ENCODE peak calls at places on chromosomes 4 and X, in eight cellular contexts. One of them, this sample, is unnamed.

GRCh38 chr4:114827651-114828050 is 229.0 kb downstream of the UGT8 start:
- DNase-seq in stimulated activated CD8-positive, alpha-beta memory T cell treated with anti-CD3 and anti-CD28 coated beads, Interleukin-4, amount 100 ng/mL, for 24 hours: no peak
- DNase-seq in AG08396: no peak
- DNase-seq in sciatic nerve: no peak
- DNase-seq in GM04503: no peak
- DNase-seq in endothelial cell of umbilical vein: no peak
- DNase-seq in non-pigmented ciliary epithelial cell: no peak
- DNase-seq in stimulated activated CD4-positive, alpha-beta T cell treated with anti-CD3 and anti-CD28 coated beads, Interleukin-4, amount 100 ng/mL, for 1 hour: no peak
- DNase-seq in this sample: no peak

GRCh38 chr4:71713611-71714203 is 70.2 kb downstream of the GC start:
- DNase-seq in non-pigmented ciliary epithelial cell: no peak
- DNase-seq in AG08396: peak
- DNase-seq in stimulated activated CD8-positive, alpha-beta memory T cell treated with anti-CD3 and anti-CD28 coated beads, Interleukin-4, amount 100 ng/mL, for 24 hours: no peak
- DNase-seq in endothelial cell of umbilical vein: peak
- DNase-seq in stimulated activated CD4-positive, alpha-beta T cell treated with anti-CD3 and anti-CD28 coated beads, Interleukin-4, amount 100 ng/mL, for 1 hour: no peak
- DNase-seq in GM04503: no peak
- DNase-seq in sciatic nerve: no peak
- DNase-seq in this sample: peak

GRCh38 chrX:123964155-123964554 is 2.6 kb downstream of the STAG2 start:
- DNase-seq in stimulated activated CD4-positive, alpha-beta T cell treated with anti-CD3 and anti-CD28 coated beads, Interleukin-4, amount 100 ng/mL, for 1 hour: no peak
- DNase-seq in AG08396: no peak
- DNase-seq in stimulated activated CD8-positive, alpha-beta memory T cell treated with anti-CD3 and anti-CD28 coated beads, Interleukin-4, amount 100 ng/mL, for 24 hours: no peak
- DNase-seq in GM04503: no peak
- DNase-seq in sciatic nerve: no peak
- DNase-seq in non-pigmented ciliary epithelial cell: no peak
- DNase-seq in endothelial cell of umbilical vein: peak
- DNase-seq in this sample: no peak

GRCh38 chr4:155935389-155935986 is 18.2 kb downstream of the CTSO start:
- DNase-seq in endothelial cell of umbilical vein: no peak
- DNase-seq in stimulated activated CD4-positive, alpha-beta T cell treated with anti-CD3 and anti-CD28 coated beads, Interleukin-4, amount 100 ng/mL, for 1 hour: no peak
- DNase-seq in non-pigmented ciliary epithelial cell: no peak
- DNase-seq in GM04503: no peak
- DNase-seq in stimulated activated CD8-positive, alpha-beta memory T cell treated with anti-CD3 and anti-CD28 coated beads, Interleukin-4, amount 100 ng/mL, for 24 hours: no peak
- DNase-seq in sciatic nerve: no peak
- DNase-seq in AG08396: no peak
- DNase-seq in this sample: no peak

GRCh38 chr4:159107203-159107921 is 4.5 kb downstream of the RAPGEF2 start:
- DNase-seq in non-pigmented ciliary epithelial cell: no peak
- DNase-seq in sciatic nerve: no peak
- DNase-seq in endothelial cell of umbilical vein: peak
- DNase-seq in GM04503: no peak
- DNase-seq in AG08396: no peak
- DNase-seq in stimulated activated CD8-positive, alpha-beta memory T cell treated with anti-CD3 and anti-CD28 coated beads, Interleukin-4, amount 100 ng/mL, for 24 hours: no peak
- DNase-seq in stimulated activated CD4-positive, alpha-beta T cell treated with anti-CD3 and anti-CD28 coated beads, Interleukin-4, amount 100 ng/mL, for 1 hour: no peak
- DNase-seq in this sample: peak

GRCh38 chr4:10162341-10163000 is 45.9 kb upstream of the WDR1 start:
- DNase-seq in non-pigmented ciliary epithelial cell: no peak
- DNase-seq in stimulated activated CD4-positive, alpha-beta T cell treated with anti-CD3 and anti-CD28 coated beads, Interleukin-4, amount 100 ng/mL, for 1 hour: no peak
- DNase-seq in AG08396: no peak
- DNase-seq in endothelial cell of umbilical vein: no peak
- DNase-seq in GM04503: no peak
- DNase-seq in sciatic nerve: no peak
- DNase-seq in stimulated activated CD8-positive, alpha-beta memory T cell treated with anti-CD3 and anti-CD28 coated beads, Interleukin-4, amount 100 ng/mL, for 24 hours: no peak
- DNase-seq in this sample: no peak

GRCh38 chrX:38111196-38111595 is 104.8 kb downstream of the SYTL5 start:
- DNase-seq in non-pigmented ciliary epithelial cell: no peak
- DNase-seq in sciatic nerve: no peak
- DNase-seq in endothelial cell of umbilical vein: no peak
- DNase-seq in GM04503: no peak
- DNase-seq in stimulated activated CD8-positive, alpha-beta memory T cell treated with anti-CD3 and anti-CD28 coated beads, Interleukin-4, amount 100 ng/mL, for 24 hours: no peak
- DNase-seq in AG08396: no peak
- DNase-seq in stimulated activated CD4-positive, alpha-beta T cell treated with anti-CD3 and anti-CD28 coated beads, Interleukin-4, amount 100 ng/mL, for 1 hour: no peak
- DNase-seq in this sample: no peak

GRCh38 chr4:45284400-45285085 is 558.2 kb upstream of the GNPDA2 start:
- DNase-seq in endothelial cell of umbilical vein: no peak
- DNase-seq in stimulated activated CD8-positive, alpha-beta memory T cell treated with anti-CD3 and anti-CD28 coated beads, Interleukin-4, amount 100 ng/mL, for 24 hours: no peak
- DNase-seq in stimulated activated CD4-positive, alpha-beta T cell treated with anti-CD3 and anti-CD28 coated beads, Interleukin-4, amount 100 ng/mL, for 1 hour: no peak
- DNase-seq in GM04503: no peak
- DNase-seq in non-pigmented ciliary epithelial cell: no peak
- DNase-seq in sciatic nerve: no peak
- DNase-seq in AG08396: no peak
- DNase-seq in this sample: no peak

GRCh38 chrX:153768311-153769157 is 4.5 kb downstream of the PLXNB3 start:
- DNase-seq in stimulated activated CD4-positive, alpha-beta T cell treated with anti-CD3 and anti-CD28 coated beads, Interleukin-4, amount 100 ng/mL, for 1 hour: no peak
- DNase-seq in stimulated activated CD8-positive, alpha-beta memory T cell treated with anti-CD3 and anti-CD28 coated beads, Interleukin-4, amount 100 ng/mL, for 24 hours: no peak
- DNase-seq in AG08396: peak
- DNase-seq in endothelial cell of umbilical vein: no peak
- DNase-seq in GM04503: no peak
- DNase-seq in non-pigmented ciliary epithelial cell: no peak
- DNase-seq in sciatic nerve: peak
- DNase-seq in this sample: no peak

GRCh38 chr4:19030048-19030447 is 1008.5 kb upstream of the LCORL start:
- DNase-seq in sciatic nerve: no peak
- DNase-seq in GM04503: no peak
- DNase-seq in AG08396: no peak
- DNase-seq in stimulated activated CD8-positive, alpha-beta memory T cell treated with anti-CD3 and anti-CD28 coated beads, Interleukin-4, amount 100 ng/mL, for 24 hours: no peak
- DNase-seq in non-pigmented ciliary epithelial cell: no peak
- DNase-seq in stimulated activated CD4-positive, alpha-beta T cell treated with anti-CD3 and anti-CD28 coated beads, Interleukin-4, amount 100 ng/mL, for 1 hour: no peak
- DNase-seq in endothelial cell of umbilical vein: no peak
- DNase-seq in this sample: peak

GRCh38 chr4:98945297-98945850 is 16.4 kb upstream of the EIF4E start:
- DNase-seq in GM04503: no peak
- DNase-seq in non-pigmented ciliary epithelial cell: no peak
- DNase-seq in stimulated activated CD8-positive, alpha-beta memory T cell treated with anti-CD3 and anti-CD28 coated beads, Interleukin-4, amount 100 ng/mL, for 24 hours: no peak
- DNase-seq in stimulated activated CD4-positive, alpha-beta T cell treated with anti-CD3 and anti-CD28 coated beads, Interleukin-4, amount 100 ng/mL, for 1 hour: no peak
- DNase-seq in AG08396: no peak
- DNase-seq in sciatic nerve: no peak
- DNase-seq in endothelial cell of umbilical vein: no peak
- DNase-seq in this sample: no peak

GRCh38 chr4:168514249-168514852 is 17.5 kb downstream of the PALLD start:
- DNase-seq in stimulated activated CD8-positive, alpha-beta memory T cell treated with anti-CD3 and anti-CD28 coated beads, Interleukin-4, amount 100 ng/mL, for 24 hours: no peak
- DNase-seq in non-pigmented ciliary epithelial cell: no peak
- DNase-seq in sciatic nerve: no peak
- DNase-seq in stimulated activated CD4-positive, alpha-beta T cell treated with anti-CD3 and anti-CD28 coated beads, Interleukin-4, amount 100 ng/mL, for 1 hour: no peak
- DNase-seq in GM04503: no peak
- DNase-seq in endothelial cell of umbilical vein: peak
- DNase-seq in AG08396: no peak
- DNase-seq in this sample: peak

GRCh38 chrX:3516051-3516541 is 169.6 kb upstream of the MXRA5 start:
- DNase-seq in stimulated activated CD8-positive, alpha-beta memory T cell treated with anti-CD3 and anti-CD28 coated beads, Interleukin-4, amount 100 ng/mL, for 24 hours: no peak
- DNase-seq in GM04503: no peak
- DNase-seq in AG08396: no peak
- DNase-seq in endothelial cell of umbilical vein: no peak
- DNase-seq in sciatic nerve: no peak
- DNase-seq in non-pigmented ciliary epithelial cell: no peak
- DNase-seq in stimulated activated CD4-positive, alpha-beta T cell treated with anti-CD3 and anti-CD28 coated beads, Interleukin-4, amount 100 ng/mL, for 1 hour: no peak
- DNase-seq in this sample: peak

GRCh38 chr4:136864580-136865185 is 667.6 kb downstream of the PCDH18 start:
- DNase-seq in stimulated activated CD4-positive, alpha-beta T cell treated with anti-CD3 and anti-CD28 coated beads, Interleukin-4, amount 100 ng/mL, for 1 hour: no peak
- DNase-seq in sciatic nerve: no peak
- DNase-seq in endothelial cell of umbilical vein: peak
- DNase-seq in non-pigmented ciliary epithelial cell: peak
- DNase-seq in GM04503: peak
- DNase-seq in stimulated activated CD8-positive, alpha-beta memory T cell treated with anti-CD3 and anti-CD28 coated beads, Interleukin-4, amount 100 ng/mL, for 24 hours: no peak
- DNase-seq in AG08396: peak
- DNase-seq in this sample: peak

GRCh38 chrX:87338510-87338909 is 179.1 kb upstream of the KLHL4 start:
- DNase-seq in AG08396: no peak
- DNase-seq in stimulated activated CD4-positive, alpha-beta T cell treated with anti-CD3 and anti-CD28 coated beads, Interleukin-4, amount 100 ng/mL, for 1 hour: no peak
- DNase-seq in non-pigmented ciliary epithelial cell: no peak
- DNase-seq in stimulated activated CD8-positive, alpha-beta memory T cell treated with anti-CD3 and anti-CD28 coated beads, Interleukin-4, amount 100 ng/mL, for 24 hours: no peak
- DNase-seq in sciatic nerve: no peak
- DNase-seq in GM04503: no peak
- DNase-seq in endothelial cell of umbilical vein: peak
- DNase-seq in this sample: peak

GRCh38 chr4:95086532-95086931 is 328.8 kb downstream of the BMPR1B start:
- DNase-seq in non-pigmented ciliary epithelial cell: no peak
- DNase-seq in sciatic nerve: no peak
- DNase-seq in endothelial cell of umbilical vein: no peak
- DNase-seq in stimulated activated CD8-positive, alpha-beta memory T cell treated with anti-CD3 and anti-CD28 coated beads, Interleukin-4, amount 100 ng/mL, for 24 hours: no peak
- DNase-seq in GM04503: no peak
- DNase-seq in stimulated activated CD4-positive, alpha-beta T cell treated with anti-CD3 and anti-CD28 coated beads, Interleukin-4, amount 100 ng/mL, for 1 hour: no peak
- DNase-seq in AG08396: no peak
- DNase-seq in this sample: no peak

GRCh38 chrX:11259437-11259836 is 33.8 kb upstream of the AMELX start:
- DNase-seq in endothelial cell of umbilical vein: no peak
- DNase-seq in AG08396: no peak
- DNase-seq in GM04503: no peak
- DNase-seq in stimulated activated CD8-positive, alpha-beta memory T cell treated with anti-CD3 and anti-CD28 coated beads, Interleukin-4, amount 100 ng/mL, for 24 hours: no peak
- DNase-seq in stimulated activated CD4-positive, alpha-beta T cell treated with anti-CD3 and anti-CD28 coated beads, Interleukin-4, amount 100 ng/mL, for 1 hour: no peak
- DNase-seq in sciatic nerve: no peak
- DNase-seq in non-pigmented ciliary epithelial cell: no peak
- DNase-seq in this sample: no peak

GRCh38 chr4:20618729-20619128 is 81.5 kb upstream of the PACRGL start:
- DNase-seq in endothelial cell of umbilical vein: no peak
- DNase-seq in GM04503: no peak
- DNase-seq in non-pigmented ciliary epithelial cell: no peak
- DNase-seq in AG08396: no peak
- DNase-seq in sciatic nerve: no peak
- DNase-seq in stimulated activated CD8-positive, alpha-beta memory T cell treated with anti-CD3 and anti-CD28 coated beads, Interleukin-4, amount 100 ng/mL, for 24 hours: no peak
- DNase-seq in stimulated activated CD4-positive, alpha-beta T cell treated with anti-CD3 and anti-CD28 coated beads, Interleukin-4, amount 100 ng/mL, for 1 hour: no peak
- DNase-seq in this sample: no peak

GRCh38 chrX:37776283-37776986 is 3.4 kb upstream of the CYBB start:
- DNase-seq in stimulated activated CD4-positive, alpha-beta T cell treated with anti-CD3 and anti-CD28 coated beads, Interleukin-4, amount 100 ng/mL, for 1 hour: no peak
- DNase-seq in stimulated activated CD8-positive, alpha-beta memory T cell treated with anti-CD3 and anti-CD28 coated beads, Interleukin-4, amount 100 ng/mL, for 24 hours: no peak
- DNase-seq in sciatic nerve: no peak
- DNase-seq in AG08396: no peak
- DNase-seq in endothelial cell of umbilical vein: no peak
- DNase-seq in GM04503: no peak
- DNase-seq in non-pigmented ciliary epithelial cell: no peak
- DNase-seq in this sample: no peak

GRCh38 chrX:78321809-78322208 is 5.6 kb downstream of the CYSLTR1 start:
- DNase-seq in endothelial cell of umbilical vein: no peak
- DNase-seq in stimulated activated CD8-positive, alpha-beta memory T cell treated with anti-CD3 and anti-CD28 coated beads, Interleukin-4, amount 100 ng/mL, for 24 hours: peak
- DNase-seq in non-pigmented ciliary epithelial cell: no peak
- DNase-seq in stimulated activated CD4-positive, alpha-beta T cell treated with anti-CD3 and anti-CD28 coated beads, Interleukin-4, amount 100 ng/mL, for 1 hour: no peak
- DNase-seq in sciatic nerve: no peak
- DNase-seq in AG08396: no peak
- DNase-seq in GM04503: no peak
- DNase-seq in this sample: no peak

GRCh38 chr4:123481034-123481433 is 84.4 kb downstream of the SPRY1 start:
- DNase-seq in non-pigmented ciliary epithelial cell: peak
- DNase-seq in endothelial cell of umbilical vein: no peak
- DNase-seq in AG08396: peak
- DNase-seq in sciatic nerve: no peak
- DNase-seq in stimulated activated CD4-positive, alpha-beta T cell treated with anti-CD3 and anti-CD28 coated beads, Interleukin-4, amount 100 ng/mL, for 1 hour: no peak
- DNase-seq in stimulated activated CD8-positive, alpha-beta memory T cell treated with anti-CD3 and anti-CD28 coated beads, Interleukin-4, amount 100 ng/mL, for 24 hours: no peak
- DNase-seq in GM04503: peak
- DNase-seq in this sample: no peak

GRCh38 chr4:14877246-14878220 is 124.7 kb upstream of the CPEB2 start:
- DNase-seq in sciatic nerve: no peak
- DNase-seq in non-pigmented ciliary epithelial cell: no peak
- DNase-seq in stimulated activated CD4-positive, alpha-beta T cell treated with anti-CD3 and anti-CD28 coated beads, Interleukin-4, amount 100 ng/mL, for 1 hour: no peak
- DNase-seq in AG08396: no peak
- DNase-seq in stimulated activated CD8-positive, alpha-beta memory T cell treated with anti-CD3 and anti-CD28 coated beads, Interleukin-4, amount 100 ng/mL, for 24 hours: no peak
- DNase-seq in GM04503: no peak
- DNase-seq in endothelial cell of umbilical vein: no peak
- DNase-seq in this sample: no peak

GRCh38 chrX:47514553-47515235 is 31.7 kb upstream of the ZNF41 start:
- DNase-seq in endothelial cell of umbilical vein: no peak
- DNase-seq in stimulated activated CD4-positive, alpha-beta T cell treated with anti-CD3 and anti-CD28 coated beads, Interleukin-4, amount 100 ng/mL, for 1 hour: no peak
- DNase-seq in sciatic nerve: no peak
- DNase-seq in non-pigmented ciliary epithelial cell: no peak
- DNase-seq in stimulated activated CD8-positive, alpha-beta memory T cell treated with anti-CD3 and anti-CD28 coated beads, Interleukin-4, amount 100 ng/mL, for 24 hours: no peak
- DNase-seq in GM04503: no peak
- DNase-seq in AG08396: no peak
- DNase-seq in this sample: no peak

GRCh38 chr4:163815776-163816175 is 321.3 kb downstream of the TMA16 start:
- DNase-seq in sciatic nerve: no peak
- DNase-seq in stimulated activated CD4-positive, alpha-beta T cell treated with anti-CD3 and anti-CD28 coated beads, Interleukin-4, amount 100 ng/mL, for 1 hour: no peak
- DNase-seq in GM04503: no peak
- DNase-seq in non-pigmented ciliary epithelial cell: no peak
- DNase-seq in stimulated activated CD8-positive, alpha-beta memory T cell treated with anti-CD3 and anti-CD28 coated beads, Interleukin-4, amount 100 ng/mL, for 24 hours: no peak
- DNase-seq in AG08396: no peak
- DNase-seq in endothelial cell of umbilical vein: no peak
- DNase-seq in this sample: no peak

GRCh38 chr4:7890635-7891393 is 48.8 kb downstream of the AFAP1 start:
- DNase-seq in stimulated activated CD4-positive, alpha-beta T cell treated with anti-CD3 and anti-CD28 coated beads, Interleukin-4, amount 100 ng/mL, for 1 hour: no peak
- DNase-seq in stimulated activated CD8-positive, alpha-beta memory T cell treated with anti-CD3 and anti-CD28 coated beads, Interleukin-4, amount 100 ng/mL, for 24 hours: no peak
- DNase-seq in AG08396: no peak
- DNase-seq in GM04503: peak
- DNase-seq in endothelial cell of umbilical vein: peak
- DNase-seq in sciatic nerve: no peak
- DNase-seq in non-pigmented ciliary epithelial cell: no peak
- DNase-seq in this sample: peak

This sample was measured in COLO829.